ENCODE peak calls at places on chromosomes 5 and 9, in nine cellular contexts. U is HFFc6, P is IMR-90, W is heart left ventricle, I is OCI-LY7, Y is neural crest cell, S is hepatocyte, X is MM.1S, O is GM10248. V is an unnamed sample.

GRCh38 chr9:69425402-69425801 is 100.4 kb downstream of the ENTREP1 start:
- DNase-seq in U (no peak), P (no peak), W (no peak), I (no peak), Y (no peak), S (no peak), X (no peak), O (no peak), V (no peak)

GRCh38 chr5:153542536-153542935 is 52.1 kb downstream of the GRIA1 start:
- DNase-seq in U (no peak), P (peak), W (no peak), I (no peak), Y (no peak), S (no peak), X (no peak), O (no peak), V (no peak)

GRCh38 chr9:32117291-32117690 is 267.2 kb upstream of the ACO1 start:
- DNase-seq in U (no peak), P (no peak), W (no peak), I (no peak), Y (no peak), S (no peak), X (no peak), O (no peak), V (no peak)

GRCh38 chr9:34546834-34547827 is 24.3 kb upstream of the ENHO start:
- DNase-seq in U (peak), P (peak), W (peak), I (peak), Y (peak), S (peak), X (peak), O (peak), V (no peak)

GRCh38 chr9:76352026-76352620 is 42.1 kb downstream of the RFK start:
- DNase-seq in U (no peak), P (no peak), W (no peak), I (no peak), Y (no peak), S (no peak), X (no peak), O (no peak), V (no peak)

GRCh38 chr5:94544031-94544650 is 74.3 kb downstream of the KIAA0825 start:
- DNase-seq in U (peak), P (peak), W (no peak), I (no peak), Y (no peak), S (no peak), X (no peak), O (no peak), V (no peak)

GRCh38 chr9:127122176-127123151 is at the start of gene ANGPTL2:
- DNase-seq in U (peak), P (peak), W (peak), I (no peak), Y (peak), S (peak), X (no peak), O (peak), V (peak)

GRCh38 chr9:87184956-87185642 is 237.8 kb upstream of the GAS1 start:
- DNase-seq in U (peak), P (peak), W (no peak), I (no peak), Y (no peak), S (no peak), X (no peak), O (no peak), V (no peak)

GRCh38 chr9:19269582-19269981 is 39.1 kb downstream of the DENND4C start:
- DNase-seq in U (no peak), P (no peak), W (no peak), I (no peak), Y (no peak), S (no peak), X (no peak), O (no peak), V (no peak)

GRCh38 chr9:114805670-114806551 is at the start of gene TNFSF15:
- DNase-seq in U (no peak), P (peak), W (no peak), I (peak), Y (no peak), S (peak), X (peak), O (peak), V (peak)

GRCh38 chr5:101977729-101978345 is 318.2 kb downstream of the SLCO4C1 start:
- DNase-seq in U (peak), P (peak), W (no peak), I (peak), Y (no peak), S (peak), X (peak), O (peak), V (peak)

GRCh38 chr5:113132579-113132978 is 156.0 kb downstream of the DCP2 start:
- DNase-seq in U (no peak), P (no peak), W (no peak), I (no peak), Y (no peak), S (no peak), X (no peak), O (no peak), V (no peak)

GRCh38 chr9:3528466-3528865 is 2.7 kb upstream of the RFX3 start:
- DNase-seq in U (no peak), P (no peak), W (no peak), I (peak), Y (no peak), S (no peak), X (no peak), O (no peak), V (no peak)

GRCh38 chr5:178357127-178357526 is 124.5 kb upstream of the PHYKPL start:
- DNase-seq in U (no peak), P (no peak), W (peak), I (no peak), Y (peak), S (no peak), X (no peak), O (no peak), V (no peak)

GRCh38 chr5:112419596-112420110 is 576 bp upstream of the EPB41L4A start:
- DNase-seq in U (no peak), P (no peak), W (peak), I (no peak), Y (peak), S (peak), X (peak), O (peak), V (peak)

GRCh38 chr9:36874261-36874660 is 159.8 kb downstream of the PAX5 start:
- DNase-seq in U (no peak), P (no peak), W (no peak), I (no peak), Y (no peak), S (no peak), X (no peak), O (no peak), V (no peak)

GRCh38 chr9:36871606-36872005 is 162.5 kb downstream of the PAX5 start:
- DNase-seq in U (no peak), P (no peak), W (no peak), I (no peak), Y (no peak), S (no peak), X (no peak), O (no peak), V (no peak)

GRCh38 chr9:36872641-36873040 is 161.4 kb downstream of the PAX5 start:
- DNase-seq in U (no peak), P (no peak), W (no peak), I (no peak), Y (no peak), S (no peak), X (no peak), O (no peak), V (no peak)

GRCh38 chr9:36874921-36875320 is 159.1 kb downstream of the PAX5 start:
- DNase-seq in U (peak), P (peak), W (no peak), I (no peak), Y (no peak), S (no peak), X (no peak), O (no peak), V (no peak)

DNA sequence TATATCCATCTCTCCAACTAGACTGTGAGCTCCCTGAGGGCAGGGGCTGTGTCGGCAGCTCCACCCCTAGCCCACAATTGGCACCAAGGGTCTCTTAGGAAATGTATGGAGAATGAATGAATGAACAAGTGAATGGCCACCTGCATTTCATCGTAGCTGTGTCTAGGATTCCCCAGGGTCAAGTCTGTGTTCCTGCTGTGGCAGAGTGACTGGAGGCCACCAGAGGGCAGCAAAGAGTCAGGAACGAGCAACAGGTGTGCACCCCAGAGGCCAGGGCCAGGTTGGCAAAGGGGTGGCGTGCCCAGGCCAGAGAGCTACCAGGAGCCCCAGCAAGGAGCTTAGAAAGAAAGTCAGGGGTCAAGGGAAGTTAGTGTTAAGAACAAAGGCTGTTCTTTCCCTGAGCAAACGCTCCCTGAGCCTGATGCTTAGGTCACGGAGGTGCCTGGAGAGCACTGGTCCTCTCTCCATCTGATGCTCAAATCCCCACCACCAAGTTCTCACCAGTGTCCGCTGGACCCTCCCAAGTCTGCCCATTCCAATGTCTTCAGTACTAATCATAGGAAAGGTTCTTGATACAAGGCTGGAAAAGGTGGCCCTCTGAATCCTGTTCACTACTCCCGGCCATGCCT is 160.7 kb downstream of the PAX5 start:
- DNase-seq in U (peak), P (peak), W (peak), I (peak), Y (peak), S (peak), X (peak), O (peak), V (peak)
- TF ChIP-seq CTCF in U (peak), P (peak), W (peak), I (peak), Y (peak), S (peak), X (peak), O (peak), V (peak)

GRCh38 chr5:65742565-65743231 is 20.7 kb downstream of the NLN start:
- DNase-seq in U (peak), P (peak), W (no peak), I (peak), Y (no peak), S (peak), X (peak), O (peak), V (peak)
- TF ChIP-seq CTCF in U (peak), P (peak), W (peak), I (peak), Y (peak), S (peak), X (peak), O (peak), V (peak)

GRCh38 chr5:171850354-171850947 is 64.8 kb downstream of the SMIM23 start:
- DNase-seq in U (no peak), P (no peak), W (no peak), I (peak), Y (no peak), S (no peak), X (peak), O (no peak), V (no peak)
- TF ChIP-seq CTCF in U (peak), P (peak), W (no peak), I (peak), Y (peak), S (peak), X (peak), O (no peak), V (no peak)

GRCh38 chr5:66436721-66437120 is 159.5 kb upstream of the MAST4 start:
- DNase-seq in U (no peak), P (no peak), W (no peak), I (peak), Y (no peak), S (peak), X (no peak), O (no peak), V (peak)
- TF ChIP-seq CTCF in U (peak), P (peak), W (peak), I (peak), Y (peak), S (no peak), X (peak), O (peak), V (peak)

GRCh38 chr5:120533581-120533980 is 69.5 kb downstream of the PRR16 start:
- DNase-seq in U (no peak), P (no peak), W (no peak), I (no peak), Y (no peak), S (no peak), X (no peak), O (no peak), V (no peak)

GRCh38 chr5:120535900-120536299 is 71.8 kb downstream of the PRR16 start:
- DNase-seq in U (peak), P (peak), W (no peak), I (no peak), Y (no peak), S (no peak), X (no peak), O (no peak), V (no peak)

GRCh38 chr5:120531215-120531614 is 67.1 kb downstream of the PRR16 start:
- DNase-seq in U (no peak), P (no peak), W (no peak), I (no peak), Y (no peak), S (no peak), X (no peak), O (no peak), V (no peak)

GRCh38 chr5:120529386-120529785 is 65.3 kb downstream of the PRR16 start:
- DNase-seq in U (no peak), P (no peak), W (no peak), I (no peak), Y (no peak), S (no peak), X (no peak), O (no peak), V (no peak)

GRCh38 chr5:120532835-120533234 is 68.7 kb downstream of the PRR16 start:
- DNase-seq in U (no peak), P (no peak), W (no peak), I (no peak), Y (peak), S (no peak), X (no peak), O (no peak), V (no peak)
- TF ChIP-seq CTCF in U (peak), P (no peak), W (no peak), I (peak), Y (peak), S (no peak), X (no peak), O (no peak), V (no peak)

GRCh38 chr9:77841739-77842386 is 189.7 kb downstream of the GNAQ start:
- DNase-seq in U (no peak), P (no peak), W (no peak), I (no peak), Y (no peak), S (no peak), X (peak), O (no peak), V (no peak)
- TF ChIP-seq CTCF in U (peak), P (peak), W (no peak), I (peak), Y (no peak), S (peak), X (peak), O (peak), V (no peak)

GRCh38 chr9:107480386-107480789 is 9.2 kb downstream of the KLF4 start:
- DNase-seq in U (peak), P (peak), W (no peak), I (no peak), Y (no peak), S (peak), X (peak), O (no peak), V (no peak)

GRCh38 chr9:107484117-107484723 is 5.3 kb downstream of the KLF4 start:
- DNase-seq in U (peak), P (peak), W (peak), I (peak), Y (peak), S (peak), X (peak), O (peak), V (peak)

GRCh38 chr9:107483666-107484065 is 5.9 kb downstream of the KLF4 start:
- DNase-seq in U (no peak), P (no peak), W (no peak), I (no peak), Y (no peak), S (no peak), X (no peak), O (no peak), V (no peak)

GRCh38 chr9:107478805-107479204 is 10.8 kb downstream of the KLF4 start:
- DNase-seq in U (no peak), P (no peak), W (no peak), I (no peak), Y (no peak), S (no peak), X (no peak), O (no peak), V (no peak)

DNA sequence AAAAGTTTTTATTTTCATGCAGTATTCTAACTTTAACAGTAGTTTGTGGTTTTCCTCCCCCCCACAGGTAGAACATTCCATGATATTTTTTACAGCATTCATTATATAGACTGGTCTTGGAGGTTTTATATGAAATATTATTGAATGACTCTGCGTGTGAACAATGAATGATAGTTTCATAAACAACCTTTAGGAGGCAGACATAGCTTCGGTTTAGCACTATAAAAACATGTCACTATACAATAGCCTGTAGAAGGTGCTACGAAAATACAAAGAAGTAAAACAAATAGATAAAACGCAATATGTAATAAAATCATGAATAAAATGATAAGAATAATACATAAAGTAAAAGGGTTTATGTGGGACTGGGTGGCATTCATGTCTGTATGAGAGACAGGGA is 8.5 kb downstream of the KLF4 start:
- DNase-seq in U (no peak), P (no peak), W (no peak), I (no peak), Y (no peak), S (no peak), X (peak), O (no peak), V (no peak)
- TF ChIP-seq CTCF in U (peak), P (peak), W (no peak), I (peak), Y (peak), S (peak), X (peak), O (no peak), V (no peak)

DNA sequence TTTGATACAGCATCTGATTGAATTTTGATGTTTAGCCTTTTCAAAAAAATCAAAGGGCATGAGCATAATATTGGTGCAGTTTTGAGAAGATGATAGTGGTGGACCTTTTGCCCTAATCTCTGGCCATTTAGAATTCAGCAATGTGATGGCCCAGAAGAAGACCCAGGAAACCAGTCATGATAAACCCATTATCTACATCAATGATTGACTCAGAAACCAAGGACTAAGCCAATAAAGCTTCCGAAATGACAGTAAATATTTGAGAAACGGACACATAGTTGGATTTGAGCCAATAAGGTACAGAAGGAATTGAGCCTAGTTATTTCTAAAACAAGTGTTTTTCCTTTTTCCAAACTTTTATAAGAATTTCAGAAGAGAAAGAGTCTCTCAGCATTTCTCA is 1158.8 kb upstream of the DMAC1 start:
- DNase-seq in U (no peak), P (no peak), W (no peak), I (no peak), Y (no peak), S (no peak), X (no peak), O (no peak), V (no peak)
- TF ChIP-seq CTCF in U (no peak), P (no peak), W (no peak), I (no peak), Y (no peak), S (no peak), X (no peak), O (no peak), V (no peak)

DNA sequence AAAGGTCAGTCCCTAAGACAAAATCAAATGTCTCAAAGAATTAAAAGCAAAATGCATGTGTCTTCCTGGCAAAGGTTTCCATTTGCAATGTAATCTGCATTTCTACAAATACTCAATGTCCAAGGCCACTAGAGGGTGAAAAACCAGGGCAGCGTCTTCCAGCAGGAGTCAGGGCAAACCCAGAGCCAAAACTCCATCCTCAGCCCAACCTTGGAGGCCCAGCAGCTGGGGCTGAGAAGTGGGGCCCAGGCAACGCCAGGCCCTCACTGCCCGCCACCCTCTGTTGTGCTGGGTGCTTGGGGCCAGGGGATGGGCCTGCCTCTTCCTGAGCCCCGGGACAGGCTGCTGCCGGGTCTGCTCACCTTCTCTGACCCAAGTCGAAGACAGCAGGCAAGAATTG is 200.1 kb downstream of the PAX5 start:
- DNase-seq in U (no peak), P (no peak), W (no peak), I (peak), Y (no peak), S (no peak), X (no peak), O (no peak), V (no peak)
- TF ChIP-seq CTCF in U (no peak), P (no peak), W (no peak), I (peak), Y (no peak), S (no peak), X (no peak), O (no peak), V (no peak)